ENCODE peak calls at places on chromosomes 2 and 18, in six cellular contexts. Y is naive thymus-derived CD8-positive, alpha-beta T cell; E is mesenteric fat pad; Z is EH; G is HuH-7.5; A is GM13977. X is an unnamed sample.
A peak's percentile ranks its signal among the peaks of the same experiment; 100 is the strongest.

GRCh38 chr18:40258298-40258697 is 1696.7 kb upstream of the PIK3C3 start:
- DNase-seq in Z (no peak), Y (no peak), G (no peak), E (no peak), A (no peak), X (no peak)

GRCh38 chr2:58762176-58762781 is 521.2 kb upstream of the FANCL start:
- DNase-seq in G (peak; percentile 11), Z (peak; percentile 74), E (no peak), Y (no peak), A (no peak), X (no peak)

GRCh38 chr18:76212958-76213357 is 282.1 kb downstream of the ZNF516 start:
- DNase-seq in E (no peak), Y (no peak), A (no peak), Z (no peak), G (no peak), X (no peak)

GRCh38 chr18:13545514-13545913 is 180.8 kb downstream of the FAM210A start:
- DNase-seq in Z (no peak), Y (no peak), E (no peak), A (no peak), G (no peak), X (no peak)

GRCh38 chr2:86625096-86625495 is 1.4 kb upstream of the RNF103 start:
- DNase-seq in Z (no peak), G (no peak), Y (no peak), A (no peak), E (no peak), X (no peak)

GRCh38 chr2:159445307-159445706 is 158.8 kb upstream of the WDSUB1 start:
- DNase-seq in Z (no peak), Y (no peak), A (no peak), G (no peak), E (no peak), X (no peak)

GRCh38 chr2:146161256-146161882 is 1641.5 kb upstream of the ZEB2 start:
- DNase-seq in G (no peak), E (no peak), A (no peak), Y (no peak), Z (no peak), X (no peak)

GRCh38 chr2:63692002-63692606 is 103.3 kb downstream of the MDH1 start:
- DNase-seq in Z (peak; percentile 67), G (no peak), Y (no peak), E (no peak), A (peak; percentile 48), X (no peak)

GRCh38 chr2:173589604-173590277 is 235.1 kb downstream of the CDCA7 start:
- DNase-seq in Y (no peak), G (no peak), E (no peak), A (no peak), Z (no peak), X (no peak)

GRCh38 chr2:179877601-179878364 is 16.4 kb upstream of the ZNF385B start:
- DNase-seq in G (no peak), E (no peak), Y (no peak), A (no peak), Z (no peak), X (no peak)

GRCh38 chr2:203225423-203226039 is 13.3 kb upstream of the CYP20A1 start:
- DNase-seq in E (no peak), A (no peak), Y (peak; percentile 12), Z (peak; percentile 30), G (no peak), X (no peak)

GRCh38 chr18:58172031-58172430 is 128.0 kb downstream of the NEDD4L start:
- DNase-seq in Z (no peak), Y (no peak), E (no peak), A (no peak), G (no peak), X (no peak)

GRCh38 chr18:58867281-58867961 is 2.7 kb downstream of the ZNF532 start:
- DNase-seq in E (no peak), Z (peak; percentile 55), G (no peak), A (no peak), Y (no peak), X (peak; percentile 62)

GRCh38 chr2:119683717-119684443 is 4.9 kb downstream of the TMEM177 start:
- DNase-seq in G (no peak), A (no peak), Y (no peak), E (peak; percentile 69), Z (peak; percentile 31), X (no peak)

GRCh38 chr2:75047189-75047812 is 88.9 kb downstream of the POLE4 start:
- DNase-seq in Y (no peak), E (no peak), Z (peak; percentile 84), A (no peak), G (peak; percentile 21), X (no peak)

GRCh38 chr2:144524190-144524957 is 4.5 kb upstream of the ZEB2 start:
- DNase-seq in Y (no peak), Z (no peak), A (no peak), E (no peak), G (no peak), X (peak; percentile 80)

GRCh38 chr2:240449764-240450531 is 14.5 kb downstream of the GPC1 start:
- DNase-seq in A (no peak), Y (no peak), E (no peak), Z (no peak), G (no peak), X (no peak)

GRCh38 chr2:161303535-161304050 is 4.6 kb upstream of the PSMD14 start:
- DNase-seq in G (no peak), E (no peak), Z (no peak), A (no peak), Y (no peak), X (no peak)

GRCh38 chr2:30149513-30149912 is 2.7 kb downstream of the YPEL5 start:
- DNase-seq in E (no peak), Z (peak; percentile 47), A (no peak), G (peak; percentile 39), Y (no peak), X (no peak)

GRCh38 chr2:44803100-44803424 is 138.4 kb upstream of the SIX3 start:
- DNase-seq in Y (no peak), A (no peak), G (no peak), E (no peak), Z (no peak), X (no peak)

GRCh38 chr2:124254621-124255020 is 229.5 kb downstream of the CNTNAP5 start:
- DNase-seq in G (no peak), Z (peak; percentile 93), Y (no peak), A (no peak), E (no peak), X (no peak)

GRCh38 chr2:28765316-28765715 is 13.7 kb downstream of the PPP1CB start:
- DNase-seq in A (no peak), Y (no peak), E (no peak), G (no peak), Z (peak; percentile 63), X (no peak)

GRCh38 chr18:55387139-55387984 is 200.6 kb downstream of the TCF4 start:
- DNase-seq in E (no peak), Z (no peak), A (no peak), G (no peak), Y (no peak), X (no peak)